ENCODE peak calls at places on chromosome 12, in eight cellular contexts. Z, E, T, R, J, X, D and I are unnamed samples.
A peak's percentile ranks its signal among the peaks of the same experiment; 100 is the strongest.

GRCh38 chr12:49932023-49932422 is 18.5 kb upstream of the AQP2 start:
- DNase-seq in X (no peak), E (no peak), J (no peak), D (no peak), R (no peak), Z (no peak), T (no peak), I (no peak)

GRCh38 chr12:109822416-109822815 is 10.8 kb downstream of the TRPV4 start:
- DNase-seq in E (no peak), T (no peak), Z (no peak), D (no peak), X (no peak), R (no peak), J (no peak), I (no peak)

GRCh38 chr12:51953925-51954324 is 2.4 kb downstream of the ACVR1B start:
- DNase-seq in Z (no peak), X (no peak), D (no peak), E (no peak), T (no peak), J (no peak), R (no peak), I (no peak)

GRCh38 chr12:32586390-32586789 is 92.7 kb upstream of the DNM1L start:
- DNase-seq in J (no peak), R (no peak), E (no peak), T (no peak), Z (no peak), D (no peak), X (no peak), I (no peak)

GRCh38 chr12:2354151-2354991 is 301.6 kb downstream of the CACNA1C start:
- DNase-seq in D (no peak), R (no peak), J (no peak), E (peak; percentile 64), Z (peak; percentile 74), X (no peak), T (no peak), I (no peak)

GRCh38 chr12:14514154-14514842 is 53.4 kb downstream of the PLBD1 start:
- DNase-seq in R (peak; percentile 81), J (peak; percentile 72), D (peak; percentile 71), X (peak; percentile 88), Z (peak; percentile 60), E (peak; percentile 21), T (no peak), I (peak; percentile 52)

GRCh38 chr12:27012239-27012981 is 1.8 kb downstream of the TM7SF3 start:
- DNase-seq in D (no peak), J (no peak), X (peak; percentile 8), R (peak; percentile 64), E (no peak), Z (no peak), T (no peak), I (no peak)

GRCh38 chr12:112331891-112332290 is 50.3 kb downstream of the HECTD4 start:
- DNase-seq in E (no peak), D (no peak), T (no peak), R (no peak), J (no peak), Z (no peak), X (no peak), I (no peak)

GRCh38 chr12:113136128-113136989 is 798 bp upstream of the RASAL1 start:
- DNase-seq in R (no peak), J (no peak), E (no peak), T (no peak), Z (no peak), X (no peak), D (peak; percentile 22), I (no peak)

GRCh38 chr12:115840159-115840558 is 437.3 kb downstream of the MED13L start:
- DNase-seq in X (peak; percentile 33), D (no peak), J (peak; percentile 24), E (no peak), T (no peak), Z (no peak), R (no peak), I (no peak)

GRCh38 chr12:102425109-102426009 is 55.0 kb downstream of the IGF1 start:
- DNase-seq in X (no peak), E (peak; percentile 2), Z (no peak), D (no peak), T (no peak), R (no peak), J (no peak), I (no peak)

GRCh38 chr12:542290-543113 is 82.8 kb downstream of the B4GALNT3 start:
- DNase-seq in E (peak; percentile 77), R (no peak), J (no peak), D (no peak), T (no peak), Z (peak; percentile 55), X (no peak), I (no peak)

GRCh38 chr12:49503674-49504180 is 35.1 kb upstream of the KCNH3 start:
- DNase-seq in R (peak; percentile 47), T (no peak), X (peak; percentile 40), E (no peak), J (no peak), Z (no peak), D (peak; percentile 98), I (no peak)

GRCh38 chr12:58918475-58918874 is 1.8 kb downstream of the LRIG3 start:
- DNase-seq in J (no peak), D (no peak), T (no peak), R (no peak), Z (no peak), X (no peak), E (peak; percentile 27), I (no peak)

GRCh38 chr12:129848921-129849320 is 54.9 kb downstream of the TMEM132D start:
- DNase-seq in T (no peak), X (no peak), D (no peak), J (no peak), Z (no peak), R (no peak), E (no peak), I (no peak)

GRCh38 chr12:6770094-6770493 is 2.2 kb upstream of the LAG3 start:
- DNase-seq in R (no peak), D (no peak), E (no peak), Z (no peak), X (no peak), T (no peak), J (no peak), I (no peak)

GRCh38 chr12:6769681-6770080 is 2.6 kb upstream of the LAG3 start:
- DNase-seq in R (no peak), Z (no peak), T (no peak), J (no peak), D (no peak), X (no peak), E (no peak), I (no peak)

GRCh38 chr12:6768385-6769002 is 2.3 kb downstream of the PTMS start:
- DNase-seq in Z (no peak), J (no peak), E (peak; percentile 75), R (no peak), D (no peak), X (peak; percentile 52), T (no peak), I (no peak)

GRCh38 chr12:6767592-6768384 is 1.6 kb downstream of the PTMS start:
- DNase-seq in E (peak; percentile 43), T (peak; percentile 49), X (peak; percentile 40), Z (peak; percentile 51), D (no peak), J (peak; percentile 37), R (peak; percentile 40), I (no peak)

GRCh38 chr12:6769003-6769389 is 2.8 kb downstream of the PTMS start:
- DNase-seq in D (no peak), X (peak; percentile 71), E (peak; percentile 96), R (peak; percentile 49), T (peak; percentile 84), Z (peak; percentile 81), J (peak; percentile 29), I (no peak)
- H3K4me1 ChIP-seq in D (peaks cover 61% of the 10 kb centered on the region), X (peaks cover 12% of the 10 kb centered on the region), E (peaks cover 60% of the 10 kb centered on the region), R (peaks cover 36% of the 10 kb centered on the region), T (peaks cover 38% of the 10 kb centered on the region), Z (peaks cover 20% of the 10 kb centered on the region), J (peaks cover 23% of the 10 kb centered on the region), I (peaks cover 14% of the 10 kb centered on the region)

DNA sequence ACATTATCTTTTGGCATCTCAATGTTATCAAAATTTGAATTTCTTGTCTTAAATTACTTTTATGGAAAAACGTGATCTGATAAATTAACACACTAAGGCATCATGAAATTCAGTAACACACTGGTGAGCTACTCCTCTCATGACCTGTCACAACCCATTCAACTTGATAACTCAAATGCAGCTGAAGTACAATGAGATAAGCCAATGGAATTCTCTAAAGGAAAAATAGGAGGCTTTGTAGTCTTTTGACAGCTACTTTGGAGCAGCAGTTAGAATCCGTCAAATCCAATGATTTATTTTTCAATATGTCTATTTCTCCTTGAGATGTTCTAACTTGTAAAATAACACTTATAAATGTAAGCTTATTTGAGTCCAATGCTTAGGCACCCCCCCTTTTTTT is 1029.4 kb downstream of the TRHDE start:
- DNase-seq in X (no peak), J (no peak), E (no peak), Z (no peak), T (no peak), D (no peak), R (no peak), I (no peak)
- H3K9me3 ChIP-seq in X (no peaks in the 10 kb centered on the region), J (no peaks in the 10 kb centered on the region), E (no peaks in the 10 kb centered on the region), Z (no peaks in the 10 kb centered on the region), T (no peaks in the 10 kb centered on the region), D (no peaks in the 10 kb centered on the region), R (no peaks in the 10 kb centered on the region), I (no peaks in the 10 kb centered on the region)

GRCh38 chr12:24945039-24945438 is 3.9 kb downstream of the BCAT1 start:
- DNase-seq in X (no peak), J (no peak), D (no peak), E (no peak), R (no peak), T (no peak), Z (no peak), I (no peak)

GRCh38 chr12:24945822-24946221 is 3.1 kb downstream of the BCAT1 start:
- DNase-seq in X (no peak), R (no peak), Z (no peak), J (no peak), D (no peak), T (no peak), E (no peak), I (no peak)

GRCh38 chr12:24943947-24944597 is 4.8 kb downstream of the BCAT1 start:
- DNase-seq in E (no peak), Z (no peak), D (no peak), R (no peak), J (no peak), X (no peak), T (no peak), I (no peak)

GRCh38 chr12:24947541-24948451 is 1.1 kb downstream of the BCAT1 start:
- DNase-seq in E (peak; percentile 40), T (no peak), R (no peak), Z (no peak), D (no peak), J (no peak), X (no peak), I (no peak)

GRCh38 chr12:24944598-24944975 is 4.3 kb downstream of the BCAT1 start:
- DNase-seq in Z (no peak), X (no peak), J (no peak), T (no peak), D (no peak), R (no peak), E (no peak), I (no peak)
- H3K4me1 ChIP-seq in Z (peaks cover 21% of the 10 kb centered on the region), X (no peaks in the 10 kb centered on the region), J (no peaks in the 10 kb centered on the region), T (peaks cover 15% of the 10 kb centered on the region), D (no peaks in the 10 kb centered on the region), R (peaks cover 62% of the 10 kb centered on the region), E (peaks cover 56% of the 10 kb centered on the region), I (peaks cover 2% of the 10 kb centered on the region)

DNA sequence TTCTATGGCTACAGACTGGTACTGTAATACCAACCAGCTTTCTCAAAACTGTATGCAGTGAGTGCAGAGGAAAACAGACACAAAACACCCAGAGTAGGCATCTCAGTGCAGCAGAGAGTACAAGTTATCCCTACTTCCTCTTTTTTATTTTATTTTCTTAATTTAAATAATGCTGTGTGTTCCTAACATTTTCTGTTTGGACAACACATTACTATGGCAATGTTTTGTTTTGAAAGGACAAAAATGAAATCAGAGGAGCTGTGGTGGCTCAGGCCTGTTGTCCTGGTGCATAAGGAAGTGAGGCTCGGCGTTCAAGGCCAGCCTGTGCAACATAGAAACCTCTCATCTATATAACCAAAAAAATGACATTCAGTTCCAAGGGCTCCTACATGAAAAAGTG is 33.7 kb upstream of the SELPLG start:
- DNase-seq in R (no peak), D (no peak), Z (no peak), E (no peak), T (no peak), X (no peak), J (no peak), I (no peak)
- H3K9me3 ChIP-seq in R (no peaks in the 10 kb centered on the region), D (no peaks in the 10 kb centered on the region), Z (no peaks in the 10 kb centered on the region), E (no peaks in the 10 kb centered on the region), T (no peaks in the 10 kb centered on the region), X (no peaks in the 10 kb centered on the region), J (no peaks in the 10 kb centered on the region), I (no peaks in the 10 kb centered on the region)